ENCODE peak calls at places on chromosome 9, in eight cellular contexts. I is posterior vena cava; P is NAMALWA; S is AG04450; V is naive thymus-derived CD8-positive, alpha-beta T cell; C is anterior cingulate cortex; W is endothelial cell; D is GM04504. R is an unnamed sample.

GRCh38 chr9:70539526-70539925 is 125.1 kb upstream of the KLF9 start:
- DNase-seq in P (no peak), W (no peak), S (no peak), C (no peak), I (no peak), D (no peak), V (no peak), R (no peak)

GRCh38 chr9:118630931-118631595 is 738.2 kb downstream of the BRINP1 start:
- DNase-seq in W (no peak), I (no peak), D (no peak), C (no peak), P (no peak), V (no peak), S (no peak), R (no peak)

GRCh38 chr9:107628444-107628843 is 138.9 kb upstream of the KLF4 start:
- DNase-seq in D (no peak), I (no peak), S (no peak), V (no peak), P (no peak), C (no peak), W (no peak), R (no peak)

GRCh38 chr9:34267660-34268059 is 61.4 kb downstream of the KIF24 start:
- DNase-seq in D (no peak), V (no peak), P (peak), C (no peak), I (no peak), S (no peak), W (no peak), R (no peak)

GRCh38 chr9:4584636-4585035 is 77.5 kb upstream of the PLPP6 start:
- DNase-seq in I (no peak), S (no peak), C (no peak), W (no peak), V (no peak), P (no peak), D (no peak), R (no peak)

GRCh38 chr9:20618361-20618799 is 3.9 kb downstream of the MLLT3 start:
- DNase-seq in D (peak), P (no peak), V (no peak), W (no peak), I (no peak), S (no peak), C (no peak), R (no peak)

GRCh38 chr9:135087489-135087791 is at the start of gene OLFM1:
- DNase-seq in I (peak), P (no peak), W (peak), V (no peak), C (peak), D (peak), S (no peak), R (no peak)

GRCh38 chr9:134343637-134344036 is 17.4 kb downstream of the RXRA start:
- DNase-seq in D (no peak), P (no peak), V (no peak), S (no peak), C (no peak), I (no peak), W (no peak), R (no peak)

GRCh38 chr9:98121096-98121495 is 2.1 kb upstream of the TRIM14 start:
- DNase-seq in I (no peak), S (no peak), D (no peak), V (peak), P (no peak), C (no peak), W (no peak), R (no peak)

GRCh38 chr9:34744295-34745221 is 34.6 kb upstream of the CCL21 start:
- DNase-seq in P (no peak), C (no peak), D (peak), W (no peak), I (no peak), V (no peak), S (peak), R (no peak)

GRCh38 chr9:83620841-83621636 is 1.9 kb upstream of the IDNK start:
- DNase-seq in V (peak), C (no peak), I (no peak), P (peak), S (no peak), D (peak), W (peak), R (peak)

GRCh38 chr9:134198771-134199170 is 34.4 kb upstream of the RNU6ATAC start:
- DNase-seq in S (no peak), V (no peak), P (no peak), W (no peak), I (peak), C (no peak), D (no peak), R (no peak)

GRCh38 chr9:132412089-132412488 is 2.1 kb downstream of the CFAP77 start:
- DNase-seq in W (peak), S (no peak), P (peak), V (peak), C (no peak), D (no peak), I (no peak), R (no peak)

GRCh38 chr9:84817011-84817410 is 147.5 kb downstream of the NTRK2 start:
- DNase-seq in P (no peak), V (no peak), S (no peak), I (no peak), W (no peak), C (no peak), D (no peak), R (no peak)

GRCh38 chr9:116718111-116718510 is 31.0 kb downstream of the TRIM32 start:
- DNase-seq in I (no peak), V (no peak), D (no peak), C (no peak), W (no peak), P (no peak), S (no peak), R (no peak)

GRCh38 chr9:34046784-34047379 is 1.8 kb downstream of the UBAP2 start:
- DNase-seq in S (no peak), V (no peak), I (no peak), D (no peak), P (peak), C (no peak), W (peak), R (no peak)

GRCh38 chr9:132877818-132878694 is at the start of gene AK8:
- DNase-seq in D (peak), W (peak), I (peak), S (no peak), P (peak), V (peak), C (peak), R (peak)

GRCh38 chr9:13719410-13719809 is 439.9 kb upstream of the MPDZ start:
- DNase-seq in P (no peak), S (no peak), V (no peak), D (no peak), C (no peak), I (no peak), W (no peak), R (no peak)

GRCh38 chr9:97990259-97990658 is 7.1 kb downstream of the ANP32B start:
- DNase-seq in V (no peak), D (no peak), C (no peak), P (peak), I (no peak), S (peak), W (no peak), R (no peak)

GRCh38 chr9:137411670-137412380 is 11.1 kb downstream of the EXD3 start:
- DNase-seq in D (peak), P (peak), S (peak), I (peak), C (no peak), V (no peak), W (no peak), R (no peak)

GRCh38 chr9:37801287-37801850 is 772 bp downstream of the DCAF10 start:
- DNase-seq in S (no peak), I (peak), P (peak), W (peak), C (peak), V (no peak), D (no peak), R (no peak)

GRCh38 chr9:110180386-110180712 is 27.6 kb downstream of the C9orf152 start:
- DNase-seq in P (no peak), C (no peak), I (no peak), W (no peak), S (no peak), V (no peak), D (peak), R (no peak)